ENCODE peak calls at places on chromosomes 4 and X, in ten cellular contexts. One of them, this sample, is unnamed. For H3K27me3, the result is how much of the 10 kb centered on the place peaks cover.

GRCh38 chr4:89331197-89331596 is 23.6 kb upstream of the GPRIN3 start:
- DNase-seq in body of pancreas: no peak
- DNase-seq in esophagus squamous epithelium: no peak
- DNase-seq in ovary: no peak
- DNase-seq in HCT116: no peak
- DNase-seq in breast epithelium: no peak
- DNase-seq in stomach: no peak
- DNase-seq in upper lobe of left lung: no peak
- DNase-seq in adrenal gland: no peak
- DNase-seq in Peyer's patch: no peak
- DNase-seq in this sample: no peak

GRCh38 chrX:72006461-72006860 is 95.8 kb downstream of the NHSL2 start:
- DNase-seq in upper lobe of left lung: no peak
- DNase-seq in breast epithelium: no peak
- DNase-seq in adrenal gland: no peak
- DNase-seq in Peyer's patch: no peak
- DNase-seq in stomach: no peak
- DNase-seq in ovary: no peak
- DNase-seq in esophagus squamous epithelium: no peak
- DNase-seq in HCT116: no peak
- DNase-seq in body of pancreas: no peak
- DNase-seq in this sample: no peak

GRCh38 chrX:9373789-9374188 is 91.1 kb upstream of the TBL1X start:
- DNase-seq in adrenal gland: no peak
- DNase-seq in stomach: no peak
- DNase-seq in HCT116: no peak
- DNase-seq in breast epithelium: no peak
- DNase-seq in esophagus squamous epithelium: no peak
- DNase-seq in Peyer's patch: no peak
- DNase-seq in body of pancreas: no peak
- DNase-seq in ovary: no peak
- DNase-seq in upper lobe of left lung: no peak
- DNase-seq in this sample: no peak

GRCh38 chr4:2330119-2331042 is 68.5 kb upstream of the MXD4 start:
- DNase-seq in upper lobe of left lung: no peak
- DNase-seq in HCT116: peak
- DNase-seq in adrenal gland: peak
- DNase-seq in breast epithelium: no peak
- DNase-seq in esophagus squamous epithelium: no peak
- DNase-seq in body of pancreas: no peak
- DNase-seq in stomach: no peak
- DNase-seq in Peyer's patch: no peak
- DNase-seq in ovary: no peak
- DNase-seq in this sample: no peak

GRCh38 chr4:92264163-92264562 is 39.6 kb upstream of the GRID2 start:
- DNase-seq in upper lobe of left lung: no peak
- DNase-seq in esophagus squamous epithelium: no peak
- DNase-seq in ovary: no peak
- DNase-seq in Peyer's patch: no peak
- DNase-seq in adrenal gland: no peak
- DNase-seq in HCT116: no peak
- DNase-seq in body of pancreas: no peak
- DNase-seq in breast epithelium: no peak
- DNase-seq in stomach: no peak
- DNase-seq in this sample: no peak

GRCh38 chr4:99394913-99395312 is 40.2 kb downstream of the ADH7 start:
- DNase-seq in upper lobe of left lung: no peak
- DNase-seq in esophagus squamous epithelium: no peak
- DNase-seq in breast epithelium: no peak
- DNase-seq in stomach: no peak
- DNase-seq in HCT116: no peak
- DNase-seq in body of pancreas: no peak
- DNase-seq in ovary: no peak
- DNase-seq in adrenal gland: no peak
- DNase-seq in Peyer's patch: no peak
- DNase-seq in this sample: no peak

GRCh38 chr4:76430519-76431388 is 4.3 kb upstream of the SHROOM3 start:
- DNase-seq in breast epithelium: no peak
- DNase-seq in stomach: no peak
- DNase-seq in body of pancreas: no peak
- DNase-seq in adrenal gland: peak
- DNase-seq in Peyer's patch: no peak
- DNase-seq in esophagus squamous epithelium: no peak
- DNase-seq in ovary: no peak
- DNase-seq in HCT116: peak
- DNase-seq in upper lobe of left lung: no peak
- DNase-seq in this sample: no peak

GRCh38 chr4:170374770-170375169 is 285.0 kb upstream of the AADAT start:
- DNase-seq in esophagus squamous epithelium: no peak
- DNase-seq in upper lobe of left lung: no peak
- DNase-seq in ovary: no peak
- DNase-seq in stomach: no peak
- DNase-seq in breast epithelium: no peak
- DNase-seq in Peyer's patch: no peak
- DNase-seq in adrenal gland: peak
- DNase-seq in HCT116: peak
- DNase-seq in body of pancreas: no peak
- DNase-seq in this sample: no peak

GRCh38 chr4:675980-676870 is 1.9 kb downstream of the MYL5 start:
- DNase-seq in stomach: no peak
- DNase-seq in adrenal gland: no peak
- DNase-seq in esophagus squamous epithelium: no peak
- DNase-seq in breast epithelium: no peak
- DNase-seq in HCT116: no peak
- DNase-seq in upper lobe of left lung: no peak
- DNase-seq in ovary: no peak
- DNase-seq in Peyer's patch: no peak
- DNase-seq in body of pancreas: no peak
- DNase-seq in this sample: no peak

GRCh38 chr4:140300271-140300970 is 73.0 kb upstream of the SCOC start:
- DNase-seq in stomach: no peak
- DNase-seq in breast epithelium: peak
- DNase-seq in esophagus squamous epithelium: no peak
- DNase-seq in adrenal gland: peak
- DNase-seq in body of pancreas: peak
- DNase-seq in upper lobe of left lung: no peak
- DNase-seq in Peyer's patch: no peak
- DNase-seq in HCT116: peak
- DNase-seq in ovary: no peak
- DNase-seq in this sample: no peak

GRCh38 chr4:335515-335914 is 2.1 kb upstream of the ZNF141 start:
- DNase-seq in Peyer's patch: no peak
- DNase-seq in stomach: no peak
- DNase-seq in HCT116: no peak
- DNase-seq in esophagus squamous epithelium: no peak
- DNase-seq in upper lobe of left lung: no peak
- DNase-seq in adrenal gland: peak
- DNase-seq in breast epithelium: no peak
- DNase-seq in body of pancreas: no peak
- DNase-seq in ovary: no peak
- DNase-seq in this sample: no peak

GRCh38 chr4:112426416-112426815 is 89.6 kb downstream of the NEUROG2 start:
- DNase-seq in upper lobe of left lung: no peak
- DNase-seq in ovary: no peak
- DNase-seq in stomach: no peak
- DNase-seq in Peyer's patch: no peak
- DNase-seq in esophagus squamous epithelium: no peak
- DNase-seq in body of pancreas: no peak
- DNase-seq in breast epithelium: no peak
- DNase-seq in adrenal gland: no peak
- DNase-seq in HCT116: no peak
- DNase-seq in this sample: no peak

GRCh38 chrX:1246816-1247215 is 21.8 kb upstream of the CSF2RA start:
- DNase-seq in Peyer's patch: peak
- DNase-seq in stomach: peak
- DNase-seq in esophagus squamous epithelium: peak
- DNase-seq in adrenal gland: peak
- DNase-seq in HCT116: peak
- DNase-seq in breast epithelium: no peak
- DNase-seq in ovary: peak
- DNase-seq in body of pancreas: no peak
- DNase-seq in upper lobe of left lung: peak
- DNase-seq in this sample: peak

GRCh38 chr4:73257995-73258667 is 467 bp downstream of the ANKRD17 start:
- DNase-seq in Peyer's patch: no peak
- DNase-seq in HCT116: no peak
- DNase-seq in stomach: no peak
- DNase-seq in esophagus squamous epithelium: no peak
- DNase-seq in breast epithelium: no peak
- DNase-seq in ovary: peak
- DNase-seq in body of pancreas: peak
- DNase-seq in adrenal gland: peak
- DNase-seq in upper lobe of left lung: peak
- DNase-seq in this sample: peak

GRCh38 chr4:132001542-132001941 is 1147.6 kb upstream of the PCDH10 start:
- DNase-seq in esophagus squamous epithelium: no peak
- DNase-seq in upper lobe of left lung: no peak
- DNase-seq in ovary: no peak
- DNase-seq in Peyer's patch: no peak
- DNase-seq in stomach: no peak
- DNase-seq in breast epithelium: no peak
- DNase-seq in HCT116: no peak
- DNase-seq in adrenal gland: no peak
- DNase-seq in body of pancreas: no peak
- DNase-seq in this sample: no peak

GRCh38 chrX:105910563-105911105 is 88.3 kb downstream of the NRK start:
- DNase-seq in adrenal gland: no peak
- DNase-seq in Peyer's patch: no peak
- DNase-seq in upper lobe of left lung: no peak
- DNase-seq in ovary: no peak
- DNase-seq in breast epithelium: no peak
- DNase-seq in stomach: no peak
- DNase-seq in esophagus squamous epithelium: no peak
- DNase-seq in HCT116: no peak
- DNase-seq in body of pancreas: no peak
- DNase-seq in this sample: no peak
- H3K27me3 ChIP-seq in adrenal gland: under half
- H3K27me3 ChIP-seq in Peyer's patch: under half
- H3K27me3 ChIP-seq in upper lobe of left lung: under half
- H3K27me3 ChIP-seq in ovary: under half
- H3K27me3 ChIP-seq in breast epithelium: under half
- H3K27me3 ChIP-seq in stomach: under half
- H3K27me3 ChIP-seq in esophagus squamous epithelium: under half
- H3K27me3 ChIP-seq in HCT116: under half
- H3K27me3 ChIP-seq in body of pancreas: under half
- H3K27me3 ChIP-seq in this sample: under half

DNA sequence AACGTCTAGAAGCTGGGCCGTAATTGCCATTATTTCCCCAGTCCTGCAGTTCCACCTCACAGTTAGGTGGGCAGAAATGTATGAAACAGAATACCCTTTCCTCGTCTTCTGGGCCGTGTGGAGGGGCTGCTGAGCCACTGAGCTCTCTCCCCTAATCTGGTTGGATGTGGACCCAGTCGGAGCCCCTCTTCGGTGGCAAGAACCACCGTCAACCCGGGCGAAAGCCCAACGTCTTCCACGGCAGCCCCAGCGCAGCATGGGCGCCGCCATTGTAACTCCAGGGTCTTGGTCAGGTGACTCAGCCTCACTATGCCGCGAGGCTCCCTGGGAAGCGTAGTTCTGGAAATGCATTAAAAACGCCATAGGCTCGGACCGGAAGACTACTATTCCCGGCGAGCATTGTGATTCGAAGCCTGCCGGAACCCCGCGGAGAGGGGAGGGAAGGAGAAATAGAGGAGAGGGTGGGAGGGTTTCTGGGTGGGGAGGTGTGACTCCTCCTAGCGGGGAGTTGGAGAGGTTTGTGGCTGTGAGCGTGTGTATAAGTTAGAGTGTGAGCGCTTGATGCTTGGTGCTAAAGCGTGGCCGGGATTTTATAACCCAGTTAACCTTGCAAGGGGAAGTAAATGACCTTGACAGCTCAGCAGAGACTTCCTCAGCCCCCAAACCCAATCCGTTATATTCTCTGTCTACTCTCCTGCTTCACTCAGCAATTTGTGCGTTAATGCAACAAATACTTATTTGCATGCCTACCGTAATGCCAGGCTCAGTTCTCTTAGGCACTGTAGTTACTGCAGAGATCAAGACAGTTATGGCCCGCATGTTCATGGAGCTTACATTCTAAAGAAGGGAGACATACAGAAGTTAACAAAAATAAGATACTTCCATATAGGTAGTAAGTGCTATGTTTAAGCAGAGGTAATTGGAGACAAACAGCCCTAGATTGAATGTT is at the start of gene GATB:
- DNase-seq in upper lobe of left lung: peak
- DNase-seq in adrenal gland: peak
- DNase-seq in breast epithelium: peak
- DNase-seq in esophagus squamous epithelium: peak
- DNase-seq in HCT116: peak
- DNase-seq in Peyer's patch: peak
- DNase-seq in body of pancreas: peak
- DNase-seq in ovary: peak
- DNase-seq in stomach: peak
- DNase-seq in this sample: peak
- TF ChIP-seq POLR2A in upper lobe of left lung: peak
- TF ChIP-seq POLR2A in adrenal gland: no peak
- TF ChIP-seq POLR2A in breast epithelium: peak
- TF ChIP-seq POLR2A in esophagus squamous epithelium: no peak
- TF ChIP-seq POLR2A in HCT116: peak
- TF ChIP-seq POLR2A in Peyer's patch: peak
- TF ChIP-seq POLR2A in body of pancreas: peak
- TF ChIP-seq POLR2A in ovary: no peak
- TF ChIP-seq POLR2A in stomach: peak
- TF ChIP-seq POLR2A in this sample: peak

GRCh38 chrX:123450217-123450616 is 266.1 kb downstream of the GRIA3 start:
- DNase-seq in ovary: no peak
- DNase-seq in upper lobe of left lung: no peak
- DNase-seq in HCT116: no peak
- DNase-seq in Peyer's patch: no peak
- DNase-seq in stomach: no peak
- DNase-seq in esophagus squamous epithelium: no peak
- DNase-seq in adrenal gland: peak
- DNase-seq in breast epithelium: no peak
- DNase-seq in body of pancreas: no peak
- DNase-seq in this sample: no peak
- TF ChIP-seq CTCF in ovary: no peak
- TF ChIP-seq CTCF in upper lobe of left lung: no peak
- TF ChIP-seq CTCF in HCT116: peak
- TF ChIP-seq CTCF in Peyer's patch: no peak
- TF ChIP-seq CTCF in stomach: no peak
- TF ChIP-seq CTCF in esophagus squamous epithelium: no peak
- TF ChIP-seq CTCF in adrenal gland: peak
- TF ChIP-seq CTCF in breast epithelium: no peak
- TF ChIP-seq CTCF in body of pancreas: peak
- TF ChIP-seq CTCF in this sample: no peak

GRCh38 chrX:42459735-42460134 is 318.2 kb downstream of the PPP1R2C start:
- DNase-seq in HCT116: no peak
- DNase-seq in esophagus squamous epithelium: no peak
- DNase-seq in body of pancreas: no peak
- DNase-seq in Peyer's patch: no peak
- DNase-seq in upper lobe of left lung: no peak
- DNase-seq in breast epithelium: no peak
- DNase-seq in stomach: no peak
- DNase-seq in adrenal gland: no peak
- DNase-seq in ovary: no peak
- DNase-seq in this sample: no peak

DNA sequence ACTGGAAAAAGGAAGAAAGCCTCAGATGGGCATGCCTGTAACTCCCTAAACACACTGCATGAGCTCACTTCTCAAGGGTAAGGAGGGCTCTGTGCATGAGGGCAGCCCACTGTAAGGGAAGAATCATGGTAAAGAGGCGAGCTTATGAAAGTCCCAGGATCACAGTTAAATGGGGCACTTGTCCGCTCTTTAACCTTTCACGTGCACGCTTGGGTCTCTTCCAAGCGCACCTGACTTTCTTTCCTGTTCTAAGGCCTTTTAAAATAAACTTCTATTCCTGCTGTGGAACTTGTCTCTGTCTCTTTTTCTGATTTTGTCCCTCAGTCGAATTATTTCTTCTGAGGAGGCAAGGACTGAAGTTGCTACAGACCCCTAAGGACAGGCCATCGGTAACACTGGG is 321.7 kb downstream of the PPP1R2C start:
- DNase-seq in HCT116: no peak
- DNase-seq in upper lobe of left lung: peak
- DNase-seq in body of pancreas: no peak
- DNase-seq in esophagus squamous epithelium: no peak
- DNase-seq in adrenal gland: no peak
- DNase-seq in Peyer's patch: no peak
- DNase-seq in ovary: no peak
- DNase-seq in breast epithelium: no peak
- DNase-seq in stomach: no peak
- DNase-seq in this sample: no peak
- H3K27me3 ChIP-seq in HCT116: under half
- H3K27me3 ChIP-seq in upper lobe of left lung: under half
- H3K27me3 ChIP-seq in body of pancreas: under half
- H3K27me3 ChIP-seq in esophagus squamous epithelium: under half
- H3K27me3 ChIP-seq in adrenal gland: under half
- H3K27me3 ChIP-seq in Peyer's patch: under half
- H3K27me3 ChIP-seq in ovary: under half
- H3K27me3 ChIP-seq in breast epithelium: under half
- H3K27me3 ChIP-seq in stomach: under half
- H3K27me3 ChIP-seq in this sample: under half

This sample was measured in gastrocnemius medialis.